ENCODE peak calls at places on chromosomes 1 and 21, in seven cellular contexts. Z is uterus, L is IMR-90, Y is lower leg skin, A is adrenal gland, S is osteocyte, G is lower lobe of right lung. M is an unnamed sample.

GRCh38 chr1:173861731-173862145 is 6.1 kb downstream of the GAS5 start:
- DNase-seq in Z (no peak), L (no peak), Y (no peak), A (no peak), S (no peak), G (no peak), M (no peak)

GRCh38 chr1:100377590-100378361 is 25.5 kb downstream of the CDC14A start:
- DNase-seq in Z (no peak), L (no peak), Y (no peak), A (no peak), S (no peak), G (no peak), M (no peak)

GRCh38 chr1:19315378-19316206 is 3.5 kb downstream of the SLC66A1 start:
- DNase-seq in Z (no peak), L (peak), Y (no peak), A (no peak), S (no peak), G (no peak), M (peak)

GRCh38 chr21:30430170-30430655 is at the start of gene KRTAP13-4:
- DNase-seq in Z (no peak), L (no peak), Y (no peak), A (no peak), S (no peak), G (no peak), M (no peak)

GRCh38 chr21:42562816-42563215 is 49.2 kb downstream of the SLC37A1 start:
- DNase-seq in Z (no peak), L (no peak), Y (peak), A (no peak), S (no peak), G (peak), M (no peak)

GRCh38 chr21:26433386-26433785 is 139.7 kb downstream of the CYYR1 start:
- DNase-seq in Z (no peak), L (no peak), Y (no peak), A (no peak), S (no peak), G (no peak), M (peak)

GRCh38 chr1:220990417-220991337 is 111.4 kb downstream of the HLX start:
- DNase-seq in Z (no peak), L (peak), Y (no peak), A (peak), S (no peak), G (no peak), M (peak)

GRCh38 chr1:155175281-155175926 is 1.8 kb downstream of the TRIM46 start:
- DNase-seq in Z (no peak), L (no peak), Y (peak), A (no peak), S (no peak), G (no peak), M (no peak)

GRCh38 chr1:14915356-14916054 is 238.0 kb upstream of the TMEM51 start:
- DNase-seq in Z (peak), L (peak), Y (no peak), A (peak), S (no peak), G (no peak), M (peak)

GRCh38 chr21:42375141-42375905 is 9.0 kb upstream of the TFF1 start:
- DNase-seq in Z (no peak), L (no peak), Y (no peak), A (no peak), S (no peak), G (peak), M (no peak)

GRCh38 chr21:32826317-32827167 is 55.0 kb upstream of the PAXBP1 start:
- DNase-seq in Z (no peak), L (peak), Y (no peak), A (peak), S (no peak), G (no peak), M (peak)

GRCh38 chr1:43552813-43553212 is 22.1 kb downstream of the PTPRF start:
- DNase-seq in Z (peak), L (peak), Y (no peak), A (peak), S (no peak), G (peak), M (peak)

GRCh38 chr1:152502496-152503180 is 8.0 kb upstream of the LCE5A start:
- DNase-seq in Z (no peak), L (no peak), Y (no peak), A (no peak), S (no peak), G (no peak), M (peak)

GRCh38 chr1:46983825-46984586 is 39.5 kb upstream of the CYP4X1 start:
- DNase-seq in Z (no peak), L (no peak), Y (no peak), A (no peak), S (no peak), G (no peak), M (no peak)

GRCh38 chr1:20376880-20377494 is 86.3 kb downstream of the VWA5B1 start:
- DNase-seq in Z (peak), L (peak), Y (peak), A (peak), S (no peak), G (no peak), M (peak)

GRCh38 chr1:57423135-57424131 is at the start of gene DAB1:
- DNase-seq in Z (no peak), L (peak), Y (no peak), A (no peak), S (peak), G (no peak), M (peak)

GRCh38 chr1:230310381-230311163 is 115.6 kb downstream of the PGBD5 start:
- DNase-seq in Z (peak), L (peak), Y (peak), A (peak), S (no peak), G (peak), M (peak)

GRCh38 chr1:231776006-231776707 is 149.6 kb downstream of the DISC1 start:
- DNase-seq in Z (no peak), L (peak), Y (no peak), A (no peak), S (no peak), G (no peak), M (peak)

GRCh38 chr1:245322673-245323072 is 167.9 kb downstream of the KIF26B start:
- DNase-seq in Z (no peak), L (no peak), Y (no peak), A (no peak), S (no peak), G (no peak), M (peak)

GRCh38 chr1:87956766-87957165 is 628.1 kb downstream of the LMO4 start:
- DNase-seq in Z (no peak), L (peak), Y (no peak), A (no peak), S (no peak), G (no peak), M (no peak)

GRCh38 chr1:231020816-231021215 is 19.2 kb downstream of the FAM89A start:
- DNase-seq in Z (no peak), L (peak), Y (peak), A (no peak), S (no peak), G (no peak), M (no peak)

GRCh38 chr1:8460784-8461183 is 142.9 kb downstream of the SLC45A1 start:
- DNase-seq in Z (no peak), L (no peak), Y (no peak), A (no peak), S (no peak), G (no peak), M (no peak)

GRCh38 chr1:53678948-53679825 is 59.8 kb downstream of the GLIS1 start:
- DNase-seq in Z (no peak), L (no peak), Y (no peak), A (no peak), S (no peak), G (no peak), M (no peak)

GRCh38 chr21:37130971-37131370 is 57.9 kb downstream of the TTC3 start:
- DNase-seq in Z (no peak), L (peak), Y (no peak), A (no peak), S (no peak), G (no peak), M (peak)

GRCh38 chr1:22847249-22847648 is 125.4 kb downstream of the LACTBL1 start:
- DNase-seq in Z (no peak), L (no peak), Y (no peak), A (no peak), S (no peak), G (no peak), M (no peak)

GRCh38 chr1:22846453-22846852 is 126.2 kb downstream of the LACTBL1 start:
- DNase-seq in Z (no peak), L (no peak), Y (no peak), A (no peak), S (no peak), G (peak), M (no peak)

GRCh38 chr1:22849770-22850169 is 122.9 kb downstream of the LACTBL1 start:
- DNase-seq in Z (no peak), L (no peak), Y (no peak), A (no peak), S (no peak), G (no peak), M (no peak)

GRCh38 chr1:22848374-22848773 is 124.3 kb downstream of the LACTBL1 start:
- DNase-seq in Z (no peak), L (no peak), Y (no peak), A (no peak), S (no peak), G (no peak), M (no peak)

GRCh38 chr1:22847709-22848108 is 125.0 kb downstream of the LACTBL1 start:
- DNase-seq in Z (no peak), L (no peak), Y (no peak), A (no peak), S (no peak), G (no peak), M (no peak)
- TF ChIP-seq CTCF in Z (no peak), L (no peak), Y (no peak), A (no peak), S (no peak), G (no peak), M (no peak)

DNA sequence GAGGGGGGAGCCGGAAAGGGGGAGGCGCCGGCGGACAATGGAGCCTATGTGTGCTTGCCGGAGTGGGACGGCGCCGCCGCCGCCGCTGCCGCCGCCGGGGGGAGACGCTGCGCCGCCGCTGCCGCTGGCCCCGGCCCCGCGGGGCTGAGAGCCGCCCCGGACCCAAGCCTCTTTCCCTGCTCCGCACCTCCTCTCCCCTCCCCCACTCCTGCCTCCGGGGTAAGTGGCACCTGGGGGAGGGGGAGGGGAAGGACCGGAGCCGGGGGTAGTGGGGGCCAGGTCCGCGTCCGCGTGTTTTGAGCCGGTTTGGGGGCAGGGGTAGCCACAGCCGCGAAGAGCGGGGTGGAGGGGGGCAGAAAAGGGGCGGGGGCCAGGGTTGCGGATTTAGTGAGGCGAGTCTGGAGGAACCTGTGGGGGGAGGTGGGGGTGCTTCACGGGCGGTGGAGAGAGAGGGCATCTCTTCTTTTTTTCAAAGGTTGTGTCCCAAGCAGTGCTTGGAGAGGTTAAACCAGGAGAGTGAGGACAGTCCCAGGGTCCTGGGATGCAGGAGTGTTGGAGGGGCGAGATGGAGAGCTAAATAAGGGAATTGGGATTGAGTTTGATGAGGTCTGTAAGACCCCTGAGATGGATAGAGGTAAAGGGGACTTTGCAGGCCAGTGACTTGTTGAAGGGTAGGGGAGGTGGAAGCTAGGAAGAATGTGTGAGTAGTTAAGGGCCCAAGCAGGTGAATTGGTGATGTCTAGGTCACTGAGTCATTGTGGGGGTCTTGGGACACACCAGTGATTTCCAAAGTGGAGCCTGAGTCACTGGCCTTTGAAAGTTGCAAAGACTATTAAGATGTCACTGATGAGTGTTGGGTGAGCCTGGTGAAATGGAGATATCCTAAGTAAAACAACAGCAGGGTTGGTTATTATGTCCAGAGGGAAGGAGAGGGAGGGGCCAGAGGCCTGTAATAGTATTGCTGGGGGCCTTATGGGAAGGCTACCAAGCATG is 59.1 kb downstream of the BCL9 start:
- DNase-seq in Z (no peak), L (peak), Y (no peak), A (peak), S (no peak), G (no peak), M (peak)
- TF ChIP-seq CTCF in Z (peak), L (no peak), Y (no peak), A (no peak), S (peak), G (no peak), M (no peak)

DNA sequence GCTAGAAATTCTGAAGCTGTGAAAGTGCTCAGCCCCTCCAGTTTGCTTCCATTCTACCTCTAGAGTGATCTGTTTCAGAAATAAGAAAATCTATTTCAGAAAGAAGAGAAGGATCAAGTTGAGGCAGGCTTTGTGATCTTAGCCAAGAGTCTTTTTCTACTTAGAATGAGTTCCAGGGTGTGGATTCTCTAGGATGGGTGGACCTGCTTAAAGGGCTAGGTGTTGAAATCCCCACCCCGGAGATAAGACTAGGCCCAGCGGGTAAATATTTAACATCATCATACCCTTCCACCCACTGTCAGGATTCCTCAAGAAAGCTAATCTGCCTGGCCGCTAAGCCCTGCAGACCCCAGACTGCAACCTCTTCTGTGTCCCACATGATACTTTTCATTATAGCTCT is 5.8 kb downstream of the IGSF9 start:
- DNase-seq in Z (no peak), L (no peak), Y (no peak), A (no peak), S (no peak), G (no peak), M (no peak)
- TF ChIP-seq CTCF in Z (no peak), L (no peak), Y (no peak), A (no peak), S (no peak), G (no peak), M (no peak)

GRCh38 chr1:234607091-234608025 is 2.6 kb downstream of the IRF2BP2 start:
- DNase-seq in Z (no peak), L (no peak), Y (peak), A (peak), S (no peak), G (peak), M (peak)

GRCh38 chr1:234604726-234605492 is 5.1 kb downstream of the IRF2BP2 start:
- DNase-seq in Z (no peak), L (peak), Y (peak), A (no peak), S (no peak), G (no peak), M (peak)

GRCh38 chr1:234605493-234605982 is 4.4 kb downstream of the IRF2BP2 start:
- DNase-seq in Z (no peak), L (no peak), Y (no peak), A (no peak), S (no peak), G (no peak), M (no peak)

GRCh38 chr1:234606731-234607090 is 3.3 kb downstream of the IRF2BP2 start:
- DNase-seq in Z (no peak), L (no peak), Y (no peak), A (no peak), S (no peak), G (no peak), M (no peak)

GRCh38 chr1:234605983-234606730 is 3.8 kb downstream of the IRF2BP2 start:
- DNase-seq in Z (no peak), L (peak), Y (peak), A (peak), S (no peak), G (peak), M (peak)
- TF ChIP-seq CTCF in Z (no peak), L (no peak), Y (no peak), A (no peak), S (peak), G (no peak), M (no peak)

GRCh38 chr1:184465489-184466146 is 78.8 kb downstream of the C1orf21 start:
- DNase-seq in Z (no peak), L (no peak), Y (no peak), A (no peak), S (no peak), G (no peak), M (no peak)
- TF ChIP-seq CTCF in Z (no peak), L (no peak), Y (no peak), A (no peak), S (peak), G (no peak), M (no peak)